ENCODE peak calls at places on chromosomes 7 and 10, in eight cellular contexts. One of them, this sample, is unnamed.

GRCh38 chr7:22630069-22630468 is 96.9 kb upstream of the IL6 start:
- DNase-seq in AG04449: no peak
- DNase-seq in stimulated activated CD4-positive, alpha-beta T cell treated with anti-CD3 and anti-CD28 coated beads, Interleukin-15, amount 100 ng/mL, for 1 hour: no peak
- DNase-seq in aorta: no peak
- DNase-seq in SK-N-DZ: no peak
- DNase-seq in GM06990: no peak
- DNase-seq in central memory CD8-positive, alpha-beta T cell: no peak
- DNase-seq in SIG-M5: no peak
- DNase-seq in this sample: no peak

GRCh38 chr10:5711637-5712036 is 27.0 kb downstream of the TASOR2 start:
- DNase-seq in AG04449: no peak
- DNase-seq in stimulated activated CD4-positive, alpha-beta T cell treated with anti-CD3 and anti-CD28 coated beads, Interleukin-15, amount 100 ng/mL, for 1 hour: no peak
- DNase-seq in aorta: no peak
- DNase-seq in SK-N-DZ: no peak
- DNase-seq in GM06990: no peak
- DNase-seq in central memory CD8-positive, alpha-beta T cell: no peak
- DNase-seq in SIG-M5: no peak
- DNase-seq in this sample: no peak

GRCh38 chr7:112414855-112415490 is 35.3 kb upstream of the IFRD1 start:
- DNase-seq in AG04449: no peak
- DNase-seq in stimulated activated CD4-positive, alpha-beta T cell treated with anti-CD3 and anti-CD28 coated beads, Interleukin-15, amount 100 ng/mL, for 1 hour: no peak
- DNase-seq in aorta: no peak
- DNase-seq in SK-N-DZ: peak
- DNase-seq in GM06990: no peak
- DNase-seq in central memory CD8-positive, alpha-beta T cell: no peak
- DNase-seq in SIG-M5: no peak
- DNase-seq in this sample: no peak

GRCh38 chr10:70763567-70763966 is 21.6 kb downstream of the TBATA start:
- DNase-seq in AG04449: no peak
- DNase-seq in stimulated activated CD4-positive, alpha-beta T cell treated with anti-CD3 and anti-CD28 coated beads, Interleukin-15, amount 100 ng/mL, for 1 hour: no peak
- DNase-seq in aorta: no peak
- DNase-seq in SK-N-DZ: no peak
- DNase-seq in GM06990: no peak
- DNase-seq in central memory CD8-positive, alpha-beta T cell: no peak
- DNase-seq in SIG-M5: no peak
- DNase-seq in this sample: no peak

GRCh38 chr10:15518256-15518655 is 147.2 kb upstream of the FAM171A1 start:
- DNase-seq in AG04449: no peak
- DNase-seq in stimulated activated CD4-positive, alpha-beta T cell treated with anti-CD3 and anti-CD28 coated beads, Interleukin-15, amount 100 ng/mL, for 1 hour: no peak
- DNase-seq in aorta: no peak
- DNase-seq in SK-N-DZ: no peak
- DNase-seq in GM06990: no peak
- DNase-seq in central memory CD8-positive, alpha-beta T cell: no peak
- DNase-seq in SIG-M5: no peak
- DNase-seq in this sample: no peak

GRCh38 chr7:11104578-11104977 is 130.9 kb downstream of the PHF14 start:
- DNase-seq in AG04449: no peak
- DNase-seq in stimulated activated CD4-positive, alpha-beta T cell treated with anti-CD3 and anti-CD28 coated beads, Interleukin-15, amount 100 ng/mL, for 1 hour: no peak
- DNase-seq in aorta: no peak
- DNase-seq in SK-N-DZ: no peak
- DNase-seq in GM06990: no peak
- DNase-seq in central memory CD8-positive, alpha-beta T cell: no peak
- DNase-seq in SIG-M5: no peak
- DNase-seq in this sample: no peak

GRCh38 chr10:100349087-100349486 is 2.1 kb downstream of the SCD start:
- DNase-seq in AG04449: no peak
- DNase-seq in stimulated activated CD4-positive, alpha-beta T cell treated with anti-CD3 and anti-CD28 coated beads, Interleukin-15, amount 100 ng/mL, for 1 hour: no peak
- DNase-seq in aorta: no peak
- DNase-seq in SK-N-DZ: no peak
- DNase-seq in GM06990: no peak
- DNase-seq in central memory CD8-positive, alpha-beta T cell: no peak
- DNase-seq in SIG-M5: no peak
- DNase-seq in this sample: no peak

GRCh38 chr7:152481082-152481481 is 45.3 kb upstream of the KMT2C start:
- DNase-seq in AG04449: no peak
- DNase-seq in stimulated activated CD4-positive, alpha-beta T cell treated with anti-CD3 and anti-CD28 coated beads, Interleukin-15, amount 100 ng/mL, for 1 hour: no peak
- DNase-seq in aorta: no peak
- DNase-seq in SK-N-DZ: no peak
- DNase-seq in GM06990: no peak
- DNase-seq in central memory CD8-positive, alpha-beta T cell: no peak
- DNase-seq in SIG-M5: no peak
- DNase-seq in this sample: no peak

GRCh38 chr7:127751062-127751722 is 99.2 kb downstream of the SND1 start:
- DNase-seq in AG04449: no peak
- DNase-seq in stimulated activated CD4-positive, alpha-beta T cell treated with anti-CD3 and anti-CD28 coated beads, Interleukin-15, amount 100 ng/mL, for 1 hour: no peak
- DNase-seq in aorta: no peak
- DNase-seq in SK-N-DZ: no peak
- DNase-seq in GM06990: no peak
- DNase-seq in central memory CD8-positive, alpha-beta T cell: no peak
- DNase-seq in SIG-M5: no peak
- DNase-seq in this sample: peak

GRCh38 chr10:104255244-104255981 is 721 bp downstream of the GSTO1 start:
- DNase-seq in AG04449: peak
- DNase-seq in stimulated activated CD4-positive, alpha-beta T cell treated with anti-CD3 and anti-CD28 coated beads, Interleukin-15, amount 100 ng/mL, for 1 hour: no peak
- DNase-seq in aorta: no peak
- DNase-seq in SK-N-DZ: no peak
- DNase-seq in GM06990: peak
- DNase-seq in central memory CD8-positive, alpha-beta T cell: no peak
- DNase-seq in SIG-M5: peak
- DNase-seq in this sample: no peak

GRCh38 chr7:77771901-77772300 is 26.3 kb downstream of the TMEM60 start:
- DNase-seq in AG04449: no peak
- DNase-seq in stimulated activated CD4-positive, alpha-beta T cell treated with anti-CD3 and anti-CD28 coated beads, Interleukin-15, amount 100 ng/mL, for 1 hour: no peak
- DNase-seq in aorta: no peak
- DNase-seq in SK-N-DZ: no peak
- DNase-seq in GM06990: no peak
- DNase-seq in central memory CD8-positive, alpha-beta T cell: no peak
- DNase-seq in SIG-M5: no peak
- DNase-seq in this sample: no peak

GRCh38 chr7:17971392-17971791 is 31.1 kb upstream of the SNX13 start:
- DNase-seq in AG04449: no peak
- DNase-seq in stimulated activated CD4-positive, alpha-beta T cell treated with anti-CD3 and anti-CD28 coated beads, Interleukin-15, amount 100 ng/mL, for 1 hour: no peak
- DNase-seq in aorta: no peak
- DNase-seq in SK-N-DZ: no peak
- DNase-seq in GM06990: no peak
- DNase-seq in central memory CD8-positive, alpha-beta T cell: no peak
- DNase-seq in SIG-M5: no peak
- DNase-seq in this sample: no peak

GRCh38 chr7:26620352-26620751 is 244.0 kb downstream of the SKAP2 start:
- DNase-seq in AG04449: no peak
- DNase-seq in stimulated activated CD4-positive, alpha-beta T cell treated with anti-CD3 and anti-CD28 coated beads, Interleukin-15, amount 100 ng/mL, for 1 hour: no peak
- DNase-seq in aorta: no peak
- DNase-seq in SK-N-DZ: peak
- DNase-seq in GM06990: no peak
- DNase-seq in central memory CD8-positive, alpha-beta T cell: no peak
- DNase-seq in SIG-M5: no peak
- DNase-seq in this sample: no peak

GRCh38 chr7:50331564-50332208 is 27.2 kb downstream of the IKZF1 start:
- DNase-seq in AG04449: no peak
- DNase-seq in stimulated activated CD4-positive, alpha-beta T cell treated with anti-CD3 and anti-CD28 coated beads, Interleukin-15, amount 100 ng/mL, for 1 hour: no peak
- DNase-seq in aorta: no peak
- DNase-seq in SK-N-DZ: no peak
- DNase-seq in GM06990: no peak
- DNase-seq in central memory CD8-positive, alpha-beta T cell: no peak
- DNase-seq in SIG-M5: no peak
- DNase-seq in this sample: no peak

GRCh38 chr7:79298145-79298760 is 155.2 kb downstream of the MAGI2 start:
- DNase-seq in AG04449: no peak
- DNase-seq in stimulated activated CD4-positive, alpha-beta T cell treated with anti-CD3 and anti-CD28 coated beads, Interleukin-15, amount 100 ng/mL, for 1 hour: no peak
- DNase-seq in aorta: no peak
- DNase-seq in SK-N-DZ: peak
- DNase-seq in GM06990: no peak
- DNase-seq in central memory CD8-positive, alpha-beta T cell: no peak
- DNase-seq in SIG-M5: no peak
- DNase-seq in this sample: peak

GRCh38 chr10:129799942-129800341 is 164.1 kb downstream of the EBF3 start:
- DNase-seq in AG04449: no peak
- DNase-seq in stimulated activated CD4-positive, alpha-beta T cell treated with anti-CD3 and anti-CD28 coated beads, Interleukin-15, amount 100 ng/mL, for 1 hour: no peak
- DNase-seq in aorta: no peak
- DNase-seq in SK-N-DZ: no peak
- DNase-seq in GM06990: no peak
- DNase-seq in central memory CD8-positive, alpha-beta T cell: no peak
- DNase-seq in SIG-M5: no peak
- DNase-seq in this sample: no peak

GRCh38 chr7:1666251-1666778 is 3.8 kb upstream of the ELFN1 start:
- DNase-seq in AG04449: no peak
- DNase-seq in stimulated activated CD4-positive, alpha-beta T cell treated with anti-CD3 and anti-CD28 coated beads, Interleukin-15, amount 100 ng/mL, for 1 hour: no peak
- DNase-seq in aorta: peak
- DNase-seq in SK-N-DZ: no peak
- DNase-seq in GM06990: no peak
- DNase-seq in central memory CD8-positive, alpha-beta T cell: no peak
- DNase-seq in SIG-M5: no peak
- DNase-seq in this sample: no peak

GRCh38 chr10:116158036-116158435 is 115.0 kb downstream of the GFRA1 start:
- DNase-seq in AG04449: no peak
- DNase-seq in stimulated activated CD4-positive, alpha-beta T cell treated with anti-CD3 and anti-CD28 coated beads, Interleukin-15, amount 100 ng/mL, for 1 hour: no peak
- DNase-seq in aorta: no peak
- DNase-seq in SK-N-DZ: no peak
- DNase-seq in GM06990: no peak
- DNase-seq in central memory CD8-positive, alpha-beta T cell: no peak
- DNase-seq in SIG-M5: no peak
- DNase-seq in this sample: no peak

GRCh38 chr10:71029411-71029881 is 141.1 kb upstream of the PCBD1 start:
- DNase-seq in AG04449: no peak
- DNase-seq in stimulated activated CD4-positive, alpha-beta T cell treated with anti-CD3 and anti-CD28 coated beads, Interleukin-15, amount 100 ng/mL, for 1 hour: no peak
- DNase-seq in aorta: no peak
- DNase-seq in SK-N-DZ: no peak
- DNase-seq in GM06990: no peak
- DNase-seq in central memory CD8-positive, alpha-beta T cell: no peak
- DNase-seq in SIG-M5: no peak
- DNase-seq in this sample: no peak

This sample was measured in AG09319.